ENCODE peak calls at places on chromosomes 7 and 10, in six cellular contexts. Q, E, G, O, X and M are unnamed samples.

GRCh38 chr10:970311-971149 is 17.7 kb upstream of the GTPBP4 start:
- DNase-seq in Q (no peak), E (no peak), G (no peak), O (no peak), X (peak; percentile 18), M (no peak)

GRCh38 chr7:134892002-134892693 is 94.2 kb upstream of the AGBL3 start:
- DNase-seq in Q (no peak), E (no peak), G (no peak), O (no peak), X (peak; percentile 7), M (no peak)

GRCh38 chr10:97850446-97850845 is 803 bp downstream of the GOLGA7B start:
- DNase-seq in Q (peak; percentile 39), E (no peak), G (no peak), O (no peak), X (no peak), M (no peak)

GRCh38 chr10:100184426-100185219 is 1.2 kb downstream of the ERLIN1 start:
- DNase-seq in Q (no peak), E (no peak), G (no peak), O (no peak), X (peak; percentile 30), M (no peak)

GRCh38 chr7:93921607-93922446 is at the start of gene GNG11:
- DNase-seq in Q (no peak), E (peak; percentile 76), G (peak; percentile 71), O (peak; percentile 92), X (peak; percentile 84), M (no peak)

GRCh38 chr10:75512534-75512933 is 81.1 kb downstream of the LRMDA start:
- DNase-seq in Q (no peak), E (no peak), G (peak; percentile 40), O (no peak), X (no peak), M (no peak)

GRCh38 chr7:105766421-105767191 is 109.8 kb downstream of the ATXN7L1 start:
- DNase-seq in Q (no peak), E (no peak), G (no peak), O (no peak), X (no peak), M (no peak)

GRCh38 chr7:132607656-132608055 is 31.4 kb upstream of the PLXNA4 start:
- DNase-seq in Q (no peak), E (no peak), G (no peak), O (no peak), X (no peak), M (no peak)

GRCh38 chr10:77383861-77384553 is 253.6 kb downstream of the KCNMA1 start:
- DNase-seq in Q (no peak), E (no peak), G (no peak), O (no peak), X (no peak), M (no peak)

GRCh38 chr7:1894313-1894900 is 224.3 kb downstream of the ELFN1 start:
- DNase-seq in Q (no peak), E (no peak), G (peak; percentile 11), O (no peak), X (no peak), M (no peak)

GRCh38 chr7:32785365-32785764 is 106.2 kb downstream of the KBTBD2 start:
- DNase-seq in Q (no peak), E (no peak), G (no peak), O (no peak), X (no peak), M (no peak)

GRCh38 chr10:60384006-60384405 is 5.7 kb downstream of the ANK3 start:
- DNase-seq in Q (no peak), E (no peak), G (no peak), O (no peak), X (no peak), M (no peak)

GRCh38 chr10:57986422-57986821 is 281.3 kb downstream of the IPMK start:
- DNase-seq in Q (no peak), E (no peak), G (no peak), O (no peak), X (no peak), M (no peak)

GRCh38 chr10:58400609-58401008 is 15.4 kb downstream of the TFAM start:
- DNase-seq in Q (no peak), E (no peak), G (no peak), O (no peak), X (peak; percentile 47), M (no peak)

GRCh38 chr10:74177140-74177677 is 26.2 kb downstream of the ADK start:
- DNase-seq in Q (peak; percentile 57), E (peak; percentile 71), G (peak; percentile 25), O (peak; percentile 86), X (peak; percentile 55), M (no peak)

GRCh38 chr10:101580486-101581399 is 7.3 kb downstream of the POLL start:
- DNase-seq in Q (no peak), E (no peak), G (no peak), O (no peak), X (no peak), M (no peak)

GRCh38 chr10:43681226-43681625 is 32.5 kb upstream of the ZNF32 start:
- DNase-seq in Q (no peak), E (no peak), G (no peak), O (no peak), X (no peak), M (no peak)

GRCh38 chr10:85810674-85811073 is 555.9 kb downstream of the GRID1 start:
- DNase-seq in Q (no peak), E (no peak), G (no peak), O (no peak), X (no peak), M (no peak)

GRCh38 chr10:101112799-101113594 is 18.1 kb upstream of the TLX1 start:
- DNase-seq in Q (no peak), E (peak; percentile 22), G (no peak), O (peak; percentile 24), X (no peak), M (no peak)

GRCh38 chr7:102985176-102985783 is 72.5 kb downstream of the LRRC17 start:
- DNase-seq in Q (no peak), E (no peak), G (no peak), O (no peak), X (no peak), M (no peak)

GRCh38 chr7:69654381-69654780 is 56.1 kb downstream of the AUTS2 start:
- DNase-seq in Q (no peak), E (no peak), G (no peak), O (no peak), X (no peak), M (peak; percentile 60)

GRCh38 chr10:100751211-100751933 is 6.0 kb downstream of the PAX2 start:
- DNase-seq in Q (no peak), E (no peak), G (no peak), O (no peak), X (no peak), M (no peak)

GRCh38 chr10:115084434-115084833 is 8.7 kb upstream of the ATRNL1 start:
- DNase-seq in Q (no peak), E (no peak), G (no peak), O (no peak), X (no peak), M (no peak)

GRCh38 chr7:140623995-140624902 is 16.4 kb downstream of the DENND2A start:
- DNase-seq in Q (no peak), E (no peak), G (peak; percentile 41), O (no peak), X (no peak), M (peak; percentile 83)

GRCh38 chr10:26779176-26779860 is 81.4 kb downstream of the ABI1 start:
- DNase-seq in Q (no peak), E (no peak), G (no peak), O (no peak), X (no peak), M (no peak)

GRCh38 chr7:94431620-94432295 is 37.1 kb downstream of the COL1A2 start:
- DNase-seq in Q (no peak), E (no peak), G (no peak), O (no peak), X (peak; percentile 26), M (no peak)

GRCh38 chr7:149683191-149683590 is 90.2 kb downstream of the ZNF467 start:
- DNase-seq in Q (no peak), E (no peak), G (no peak), O (no peak), X (no peak), M (no peak)

GRCh38 chr7:77729574-77730348 is 33.5 kb downstream of the RSBN1L start:
- DNase-seq in Q (no peak), E (no peak), G (no peak), O (no peak), X (peak; percentile 12), M (no peak)

GRCh38 chr10:131786756-131787605 is 113.8 kb upstream of the PPP2R2D start:
- DNase-seq in Q (peak; percentile 29), E (no peak), G (no peak), O (no peak), X (peak; percentile 7), M (peak; percentile 10)

GRCh38 chr10:88207121-88207546 is 343.7 kb downstream of the PTEN start:
- DNase-seq in Q (no peak), E (no peak), G (no peak), O (no peak), X (no peak), M (no peak)

GRCh38 chr10:116888380-116889055 is 39.2 kb downstream of the ENO4 start:
- DNase-seq in Q (no peak), E (peak; percentile 67), G (peak; percentile 53), O (peak; percentile 81), X (peak; percentile 91), M (no peak)

GRCh38 chr10:68095176-68095575 is 14.1 kb upstream of the MYPN start:
- DNase-seq in Q (no peak), E (no peak), G (no peak), O (no peak), X (peak; percentile 86), M (no peak)

GRCh38 chr7:148698397-148699023 is at the start of gene CUL1:
- DNase-seq in Q (no peak), E (peak; percentile 93), G (peak; percentile 87), O (peak; percentile 96), X (peak; percentile 73), M (peak; percentile 62)

GRCh38 chr10:95835149-95835860 is 72.5 kb upstream of the CC2D2B start:
- DNase-seq in Q (no peak), E (no peak), G (no peak), O (no peak), X (peak; percentile 6), M (no peak)

GRCh38 chr7:111333010-111333409 is 229.3 kb downstream of the IMMP2L start:
- DNase-seq in Q (no peak), E (no peak), G (no peak), O (no peak), X (no peak), M (no peak)

GRCh38 chr10:128150045-128150493 is 23.8 kb upstream of the MKI67 start:
- DNase-seq in Q (peak; percentile 82), E (peak; percentile 88), G (peak; percentile 86), O (peak; percentile 85), X (peak; percentile 64), M (peak; percentile 0)